ENCODE peak calls at places on chromosomes 2 and 18, in five cellular contexts. One of them, this sample, is unnamed.

GRCh38 chr2:217988014-217988839 is 14.6 kb downstream of the TNS1 start:
- DNase-seq in heart right ventricle: peak; percentile 84
- DNase-seq in neural progenitor cell: peak; percentile 86
- DNase-seq in kidney: peak; percentile 95
- DNase-seq in foreskin keratinocyte: peak; percentile 75
- DNase-seq in this sample: no peak

GRCh38 chr2:152600698-152601097 is 116.6 kb downstream of the PRPF40A start:
- DNase-seq in neural progenitor cell: no peak
- DNase-seq in heart right ventricle: no peak
- DNase-seq in kidney: no peak
- DNase-seq in foreskin keratinocyte: no peak
- DNase-seq in this sample: no peak

GRCh38 chr2:96860065-96861029 is 2.5 kb upstream of the ANKRD39 start:
- DNase-seq in heart right ventricle: no peak
- DNase-seq in foreskin keratinocyte: no peak
- DNase-seq in kidney: peak; percentile 76
- DNase-seq in neural progenitor cell: no peak
- DNase-seq in this sample: no peak

GRCh38 chr18:45626330-45627203 is 11.3 kb downstream of the SLC14A2 start:
- DNase-seq in heart right ventricle: no peak
- DNase-seq in foreskin keratinocyte: peak; percentile 92
- DNase-seq in kidney: no peak
- DNase-seq in neural progenitor cell: peak; percentile 90
- DNase-seq in this sample: no peak

GRCh38 chr2:77102927-77103326 is 419.2 kb downstream of the LRRTM4 start:
- DNase-seq in heart right ventricle: no peak
- DNase-seq in foreskin keratinocyte: no peak
- DNase-seq in neural progenitor cell: no peak
- DNase-seq in kidney: no peak
- DNase-seq in this sample: no peak

GRCh38 chr2:10042301-10043161 is 819 bp upstream of the KLF11 start:
- DNase-seq in neural progenitor cell: peak; percentile 81
- DNase-seq in foreskin keratinocyte: no peak
- DNase-seq in kidney: peak; percentile 96
- DNase-seq in heart right ventricle: peak; percentile 88
- DNase-seq in this sample: peak; percentile 38

GRCh38 chr2:150555957-150556356 is 68.5 kb upstream of the RND3 start:
- DNase-seq in kidney: no peak
- DNase-seq in foreskin keratinocyte: no peak
- DNase-seq in neural progenitor cell: no peak
- DNase-seq in heart right ventricle: no peak
- DNase-seq in this sample: no peak

GRCh38 chr2:20562540-20563225 is 88.2 kb downstream of the HS1BP3 start:
- DNase-seq in foreskin keratinocyte: no peak
- DNase-seq in kidney: no peak
- DNase-seq in heart right ventricle: no peak
- DNase-seq in neural progenitor cell: peak; percentile 74
- DNase-seq in this sample: no peak

GRCh38 chr2:31987454-31987853 is 23.4 kb downstream of the MEMO1 start:
- DNase-seq in neural progenitor cell: no peak
- DNase-seq in foreskin keratinocyte: peak; percentile 79
- DNase-seq in kidney: no peak
- DNase-seq in heart right ventricle: no peak
- DNase-seq in this sample: no peak

GRCh38 chr2:2613279-2614199 is 282.5 kb upstream of the MYT1L start:
- DNase-seq in foreskin keratinocyte: peak; percentile 89
- DNase-seq in heart right ventricle: peak; percentile 86
- DNase-seq in neural progenitor cell: peak; percentile 95
- DNase-seq in kidney: peak; percentile 96
- DNase-seq in this sample: peak; percentile 14

GRCh38 chr2:106941372-106941993 is 55.5 kb upstream of the ST6GAL2 start:
- DNase-seq in kidney: peak; percentile 47
- DNase-seq in heart right ventricle: no peak
- DNase-seq in foreskin keratinocyte: no peak
- DNase-seq in neural progenitor cell: no peak
- DNase-seq in this sample: no peak

GRCh38 chr2:215760526-215760925 is 252.8 kb downstream of the MREG start:
- DNase-seq in heart right ventricle: no peak
- DNase-seq in neural progenitor cell: no peak
- DNase-seq in kidney: no peak
- DNase-seq in foreskin keratinocyte: peak; percentile 48
- DNase-seq in this sample: no peak

GRCh38 chr2:175247159-175247558 is 65.6 kb upstream of the ATP5MC3 start:
- DNase-seq in neural progenitor cell: no peak
- DNase-seq in foreskin keratinocyte: no peak
- DNase-seq in heart right ventricle: no peak
- DNase-seq in kidney: no peak
- DNase-seq in this sample: no peak

GRCh38 chr2:20141056-20141762 is 83.7 kb downstream of the SDC1 start:
- DNase-seq in neural progenitor cell: no peak
- DNase-seq in foreskin keratinocyte: peak; percentile 94
- DNase-seq in kidney: peak; percentile 92
- DNase-seq in heart right ventricle: peak; percentile 31
- DNase-seq in this sample: peak; percentile 82

GRCh38 chr2:35298493-35298892 is 1057.1 kb upstream of the CRIM1 start:
- DNase-seq in kidney: no peak
- DNase-seq in foreskin keratinocyte: peak; percentile 63
- DNase-seq in neural progenitor cell: no peak
- DNase-seq in heart right ventricle: no peak
- DNase-seq in this sample: peak; percentile 30
- H3K4me1 ChIP-seq in kidney: no peaks in the 10 kb centered on the region
- H3K4me1 ChIP-seq in foreskin keratinocyte: no peaks in the 10 kb centered on the region
- H3K4me1 ChIP-seq in neural progenitor cell: peaks cover 15% of the 10 kb centered on the region
- H3K4me1 ChIP-seq in heart right ventricle: no peaks in the 10 kb centered on the region
- H3K4me1 ChIP-seq in this sample: peaks cover 15% of the 10 kb centered on the region

DNA sequence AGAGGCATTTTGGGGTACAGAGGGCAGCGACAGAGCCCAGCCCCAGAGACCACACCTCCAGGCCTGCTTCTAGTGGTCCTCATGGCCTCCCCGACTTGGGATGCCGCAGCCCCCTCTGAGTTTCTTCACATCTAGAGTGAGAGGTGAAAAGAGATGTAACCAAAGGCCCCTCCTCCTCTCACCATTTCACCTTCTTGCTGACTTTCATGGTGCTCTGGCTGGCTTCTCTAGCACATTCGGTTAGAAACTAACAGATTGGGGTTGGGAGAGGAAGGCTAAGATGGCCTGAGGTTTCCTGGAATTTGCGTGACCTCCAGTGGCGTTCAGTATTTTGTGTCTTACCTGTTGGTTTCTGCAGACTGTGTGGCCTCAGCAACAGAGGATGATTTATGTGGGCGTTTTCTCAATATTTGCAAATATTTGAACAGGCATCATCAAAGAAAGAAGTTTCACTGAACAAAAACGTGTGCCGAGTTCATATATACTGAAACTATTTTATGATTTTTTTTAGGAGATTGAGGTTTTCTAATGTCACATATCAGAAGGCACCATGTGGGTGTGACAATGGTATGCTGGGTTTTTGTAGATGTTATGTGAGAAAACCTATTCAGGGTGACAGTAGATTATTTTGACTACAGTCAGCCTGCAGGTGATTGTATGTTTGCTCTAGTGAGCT is 69.9 kb upstream of the BCL2L11 start:
- DNase-seq in foreskin keratinocyte: no peak
- DNase-seq in heart right ventricle: no peak
- DNase-seq in kidney: no peak
- DNase-seq in neural progenitor cell: no peak
- DNase-seq in this sample: no peak
- H3K27ac ChIP-seq in foreskin keratinocyte: no peak overlapping the region
- H3K27ac ChIP-seq in heart right ventricle: no peak overlapping the region
- H3K27ac ChIP-seq in kidney: peak overlapping the region; percentile 78
- H3K27ac ChIP-seq in neural progenitor cell: no peak overlapping the region
- H3K27ac ChIP-seq in this sample: no peak overlapping the region

DNA sequence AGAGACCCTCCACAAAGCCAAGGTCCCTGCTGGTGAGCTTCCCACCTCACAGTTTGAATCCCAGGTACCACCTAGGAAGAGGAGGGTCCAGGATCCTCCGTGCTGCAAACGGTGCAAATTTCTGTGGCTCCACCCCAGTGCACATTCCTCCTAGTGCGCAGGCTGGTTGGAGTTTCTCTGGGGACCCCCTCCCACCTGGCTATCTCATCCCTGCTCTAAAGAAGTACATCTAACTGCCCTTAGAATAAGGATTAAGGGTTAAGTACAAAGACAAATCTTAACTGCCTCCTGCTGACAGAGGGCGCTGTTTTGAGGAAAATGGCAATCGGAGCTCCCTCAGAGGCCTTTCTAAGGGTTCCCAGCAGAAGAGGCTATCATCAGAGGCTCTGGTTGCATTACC is 109.6 kb upstream of the FSIP2 start:
- DNase-seq in neural progenitor cell: peak; percentile 56
- DNase-seq in heart right ventricle: no peak
- DNase-seq in kidney: no peak
- DNase-seq in foreskin keratinocyte: no peak
- DNase-seq in this sample: no peak
- TF ChIP-seq CTCF in neural progenitor cell: peak; percentile 61
- TF ChIP-seq CTCF in heart right ventricle: no peak
- TF ChIP-seq CTCF in kidney: no peak
- TF ChIP-seq CTCF in foreskin keratinocyte: peak; percentile 33
- TF ChIP-seq CTCF in this sample: no peak

GRCh38 chr2:84870306-84870705 is 10.6 kb downstream of the TRABD2A start:
- DNase-seq in neural progenitor cell: no peak
- DNase-seq in foreskin keratinocyte: no peak
- DNase-seq in kidney: no peak
- DNase-seq in heart right ventricle: no peak
- DNase-seq in this sample: no peak
- H3K4me1 ChIP-seq in neural progenitor cell: no peaks in the 10 kb centered on the region
- H3K4me1 ChIP-seq in foreskin keratinocyte: no peaks in the 10 kb centered on the region
- H3K4me1 ChIP-seq in kidney: no peaks in the 10 kb centered on the region
- H3K4me1 ChIP-seq in heart right ventricle: no peaks in the 10 kb centered on the region
- H3K4me1 ChIP-seq in this sample: no peaks in the 10 kb centered on the region

GRCh38 chr18:13465476-13465875 is 246.9 kb downstream of the LDLRAD4 start:
- DNase-seq in neural progenitor cell: no peak
- DNase-seq in heart right ventricle: no peak
- DNase-seq in foreskin keratinocyte: no peak
- DNase-seq in kidney: no peak
- DNase-seq in this sample: no peak
- H3K27ac ChIP-seq in neural progenitor cell: no peak overlapping the region
- H3K27ac ChIP-seq in heart right ventricle: peak overlapping the region; percentile 63
- H3K27ac ChIP-seq in foreskin keratinocyte: no peak overlapping the region
- H3K27ac ChIP-seq in kidney: no peak overlapping the region
- H3K27ac ChIP-seq in this sample: peak overlapping the region; percentile 43